ENCODE peak calls at places on chromosome 10, in five cellular contexts. B, X, G, D and Y are unnamed samples.
A peak's percentile ranks its signal among the peaks of the same experiment; 100 is the strongest.

GRCh38 chr10:30062090-30062489 is 2.7 kb upstream of the JCAD start:
- DNase-seq in G (no peak), B (no peak), D (no peak), X (no peak), Y (no peak)

GRCh38 chr10:43047288-43047970 is 29.4 kb upstream of the RET start:
- DNase-seq in X (no peak), D (no peak), G (no peak), B (peak; percentile 10), Y (no peak)

GRCh38 chr10:132306951-132307751 is 599 bp downstream of the STK32C start:
- DNase-seq in B (peak; percentile 75), X (peak; percentile 23), D (peak; percentile 84), G (peak; percentile 49), Y (peak; percentile 79)

GRCh38 chr10:20858292-20859124 is 38.6 kb downstream of the NEBL start:
- DNase-seq in D (no peak), B (no peak), X (peak; percentile 25), G (no peak), Y (no peak)

GRCh38 chr10:77006836-77007511 is 630.6 kb downstream of the KCNMA1 start:
- DNase-seq in D (no peak), B (no peak), X (peak; percentile 95), G (no peak), Y (no peak)

GRCh38 chr10:122786269-122786668 is 59.4 kb downstream of the CUZD1 start:
- DNase-seq in G (peak; percentile 46), D (no peak), B (no peak), X (peak; percentile 30), Y (peak; percentile 85)

GRCh38 chr10:36026656-36027390 is 384.7 kb upstream of the FZD8 start:
- DNase-seq in X (no peak), G (no peak), D (no peak), B (no peak), Y (no peak)

GRCh38 chr10:47269294-47269693 is 30.7 kb upstream of the GDF10 start:
- DNase-seq in X (no peak), G (no peak), B (no peak), D (peak; percentile 40), Y (peak; percentile 41)

GRCh38 chr10:133219782-133220181 is 10.2 kb upstream of the UTF1 start:
- DNase-seq in X (no peak), D (no peak), B (no peak), G (peak; percentile 78), Y (peak; percentile 91)

GRCh38 chr10:3747984-3748383 is 37.0 kb downstream of the KLF6 start:
- DNase-seq in D (no peak), B (no peak), G (no peak), X (no peak), Y (no peak)

GRCh38 chr10:32937824-32938482 is 20.1 kb downstream of the ITGB1 start:
- DNase-seq in G (no peak), X (peak; percentile 50), D (no peak), B (no peak), Y (no peak)

GRCh38 chr10:80459047-80459865 is 5.1 kb downstream of the TSPAN14 start:
- DNase-seq in B (peak; percentile 70), X (peak; percentile 93), G (peak; percentile 30), D (peak; percentile 20), Y (peak; percentile 80)

GRCh38 chr10:80455461-80456345 is 1.6 kb downstream of the TSPAN14 start:
- DNase-seq in B (no peak), D (no peak), G (no peak), X (no peak), Y (no peak)

GRCh38 chr10:80458638-80459037 is 4.5 kb downstream of the TSPAN14 start:
- DNase-seq in D (no peak), B (no peak), G (no peak), X (no peak), Y (no peak)

GRCh38 chr10:80458263-80458625 is 4.1 kb downstream of the TSPAN14 start:
- DNase-seq in G (no peak), D (no peak), B (no peak), X (no peak), Y (no peak)

GRCh38 chr10:80457554-80458262 is 3.6 kb downstream of the TSPAN14 start:
- DNase-seq in X (no peak), G (peak; percentile 57), B (no peak), D (peak; percentile 46), Y (peak; percentile 87)
- TF ChIP-seq CTCF in X (peak; percentile 40), G (no peak), B (no peak), D (peak; percentile 50), Y (peak; percentile 70)

DNA sequence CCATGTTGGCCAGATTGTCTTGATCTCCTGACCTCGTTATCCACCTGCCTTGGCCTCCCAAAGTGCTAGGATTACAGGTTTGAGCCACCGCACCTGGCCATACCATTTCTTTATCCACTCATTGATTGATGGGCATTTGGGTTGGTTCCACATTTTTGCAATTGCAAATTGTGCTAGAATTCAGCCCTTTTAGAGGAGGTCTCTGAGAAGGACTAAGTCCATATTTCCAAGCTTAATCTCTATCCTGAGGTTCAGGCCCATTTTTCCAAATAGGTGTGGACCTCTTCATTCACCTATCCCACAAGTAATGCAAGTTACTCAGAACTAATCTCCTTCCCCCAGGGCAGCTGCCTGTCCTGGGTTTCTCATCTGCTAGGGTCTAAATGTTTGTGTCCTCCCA is 9.7 kb upstream of the OPTN start:
- DNase-seq in B (no peak), G (no peak), X (no peak), D (no peak), Y (no peak)
- TF ChIP-seq CTCF in B (no peak), G (no peak), X (no peak), D (no peak), Y (no peak)

GRCh38 chr10:102117391-102118159 is 2.6 kb downstream of the LDB1 start:
- DNase-seq in D (peak; percentile 72), B (peak; percentile 87), X (peak; percentile 56), G (peak; percentile 49), Y (peak; percentile 83)
- TF ChIP-seq CTCF in D (peak; percentile 37), B (peak; percentile 3), X (peak; percentile 32), G (no peak), Y (peak; percentile 64)

GRCh38 chr10:79067241-79068202 is 1.2 kb upstream of the ZMIZ1 start:
- DNase-seq in X (peak; percentile 86), B (peak; percentile 89), G (peak; percentile 94), D (peak; percentile 91), Y (peak; percentile 99)

GRCh38 chr10:79070091-79070610 is 1.4 kb downstream of the ZMIZ1 start:
- DNase-seq in D (no peak), G (peak; percentile 35), B (peak; percentile 79), X (no peak), Y (peak; percentile 69)

GRCh38 chr10:79069325-79070090 is 742 bp downstream of the ZMIZ1 start:
- DNase-seq in G (peak; percentile 32), B (peak; percentile 76), X (peak; percentile 53), D (peak; percentile 38), Y (peak; percentile 74)

GRCh38 chr10:79068203-79068561 is 584 bp upstream of the ZMIZ1 start:
- DNase-seq in G (no peak), B (no peak), X (no peak), D (no peak), Y (no peak)

DNA sequence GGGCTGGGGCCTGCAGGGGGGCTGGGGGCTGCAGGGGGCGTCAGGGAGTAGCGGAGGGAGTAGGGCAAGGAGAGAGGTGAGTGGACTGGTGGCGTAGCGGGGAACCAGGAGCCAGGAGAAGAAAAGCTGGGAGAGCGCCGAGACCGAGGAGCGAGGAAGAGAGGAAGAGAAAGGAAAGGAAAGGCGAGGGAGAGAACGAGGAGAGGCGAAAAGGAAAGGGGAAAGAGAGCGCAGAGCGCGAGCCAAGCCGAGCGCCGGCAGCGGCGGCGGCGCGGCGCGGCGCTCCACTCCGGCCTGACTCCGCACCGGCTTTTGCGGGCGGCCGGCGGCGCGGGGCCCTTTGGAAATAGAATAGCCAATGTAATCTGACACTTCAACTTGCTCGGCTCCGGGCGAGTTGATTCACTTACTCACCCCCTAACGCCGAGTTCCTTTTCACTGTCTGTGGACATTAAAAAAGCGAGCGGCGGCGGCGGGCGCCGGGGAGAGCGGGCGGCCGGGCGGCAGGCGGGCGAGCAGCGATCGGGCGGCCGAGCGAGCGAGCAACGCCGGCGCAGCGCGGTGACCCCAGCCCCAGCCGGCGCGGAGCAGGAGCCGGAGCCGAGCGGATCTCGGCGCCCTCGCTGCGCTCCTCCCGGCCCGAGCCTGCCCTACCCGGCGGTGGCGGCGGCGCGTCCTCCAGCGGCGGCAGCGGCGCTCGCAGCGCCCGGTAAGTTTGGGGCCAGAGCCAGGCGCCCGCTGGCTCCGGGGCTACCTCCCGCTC is at the start of gene ZMIZ1:
- DNase-seq in X (peak; percentile 89), D (peak; percentile 87), G (peak; percentile 84), B (peak; percentile 89), Y (peak; percentile 95)
- TF ChIP-seq CTCF in X (peak; percentile 46), D (peak; percentile 18), G (peak; percentile 9), B (peak; percentile 36), Y (peak; percentile 37)

DNA sequence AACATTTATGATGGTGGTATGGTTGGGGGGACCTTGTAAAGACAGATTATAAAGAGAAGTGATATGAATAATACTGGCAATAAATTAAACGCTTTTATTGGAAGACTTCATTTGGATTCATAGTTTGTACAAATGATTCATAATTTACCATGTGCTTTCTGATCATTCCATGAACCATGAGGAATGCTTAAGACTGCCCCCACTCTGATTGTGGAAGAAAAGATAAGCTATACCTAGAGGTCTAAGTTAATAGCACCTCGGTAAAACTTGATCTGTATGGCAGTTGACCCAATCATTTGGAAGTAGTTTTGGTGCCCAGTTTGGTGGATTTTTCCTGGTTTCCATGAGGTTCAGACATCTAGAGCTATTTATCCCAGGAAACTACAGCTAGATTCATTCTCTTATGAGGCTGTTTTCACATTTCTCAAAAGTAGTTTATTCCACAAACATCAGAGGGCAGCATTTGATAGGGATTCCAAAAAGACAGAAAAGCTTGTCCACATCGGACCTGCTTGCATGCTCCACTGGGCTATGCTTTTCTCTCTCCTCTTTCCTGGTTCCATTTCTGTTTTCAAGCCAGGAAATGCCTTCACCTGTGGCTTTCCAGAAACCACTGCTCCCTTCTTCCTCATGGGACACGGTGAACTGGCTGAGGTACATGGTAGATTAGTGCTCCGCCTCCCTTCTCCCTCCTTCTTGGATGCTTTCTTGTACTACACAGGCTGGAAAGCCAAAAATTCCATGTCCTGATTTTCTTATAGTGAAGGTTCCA is 29.2 kb downstream of the TFAM start:
- DNase-seq in G (no peak), X (peak; percentile 64), B (no peak), D (no peak), Y (peak; percentile 47)
- TF ChIP-seq CTCF in G (no peak), X (peak; percentile 62), B (peak; percentile 48), D (no peak), Y (peak; percentile 64)